ENCODE peak calls at places on chromosomes 3 and 15, in seven cellular contexts. I is SK-N-SH, F is neural progenitor cell, X is PC-3, C is GM23338, L is HCT116, M is GM23248. R is an unnamed sample.

GRCh38 chr15:52023169-52023922 is 4.3 kb downstream of the MAPK6 start:
- DNase-seq in I (no peak), F (no peak), X (no peak), C (no peak), L (no peak), M (peak; percentile 39), R (no peak)

GRCh38 chr3:177089120-177089519 is 108.2 kb downstream of the TBL1XR1 start:
- DNase-seq in I (no peak), F (no peak), X (no peak), C (peak; percentile 63), L (no peak), M (no peak), R (no peak)

GRCh38 chr3:126865736-126866135 is 117.2 kb upstream of the PLXNA1 start:
- DNase-seq in I (no peak), F (no peak), X (no peak), C (no peak), L (no peak), M (no peak), R (no peak)

GRCh38 chr3:195204360-195205166 is 66.4 kb downstream of the XXYLT1 start:
- DNase-seq in I (peak; percentile 41), F (no peak), X (no peak), C (no peak), L (no peak), M (peak; percentile 24), R (peak; percentile 42)

GRCh38 chr15:72070817-72071447 is 47.0 kb downstream of the MYO9A start:
- DNase-seq in I (no peak), F (no peak), X (no peak), C (no peak), L (no peak), M (no peak), R (no peak)

GRCh38 chr15:101128191-101128590 is 123.7 kb downstream of the CHSY1 start:
- DNase-seq in I (no peak), F (no peak), X (peak; percentile 85), C (peak; percentile 37), L (no peak), M (peak; percentile 91), R (peak; percentile 34)

GRCh38 chr3:131972550-131972949 is 62.3 kb downstream of the CPNE4 start:
- DNase-seq in I (peak; percentile 17), F (no peak), X (no peak), C (no peak), L (no peak), M (peak; percentile 4), R (no peak)

GRCh38 chr15:98437752-98438151 is 210.6 kb upstream of the IGF1R start:
- DNase-seq in I (no peak), F (no peak), X (no peak), C (no peak), L (no peak), M (no peak), R (no peak)

GRCh38 chr3:147157629-147158028 is 248.7 kb downstream of the ZIC4 start:
- DNase-seq in I (no peak), F (no peak), X (no peak), C (no peak), L (no peak), M (peak; percentile 4), R (no peak)

GRCh38 chr15:73386238-73386637 is 17.5 kb upstream of the HCN4 start:
- DNase-seq in I (no peak), F (no peak), X (no peak), C (no peak), L (no peak), M (no peak), R (no peak)

GRCh38 chr3:125107861-125108567 is 52.2 kb upstream of the HEG1 start:
- DNase-seq in I (no peak), F (no peak), X (peak; percentile 69), C (no peak), L (no peak), M (peak; percentile 91), R (no peak)

GRCh38 chr15:67303490-67304363 is 49.1 kb downstream of the IQCH start:
- DNase-seq in I (peak; percentile 6), F (peak; percentile 57), X (peak; percentile 58), C (peak; percentile 86), L (peak; percentile 42), M (peak; percentile 47), R (peak; percentile 66)

GRCh38 chr3:140585828-140586227 is 92.0 kb upstream of the TRIM42 start:
- DNase-seq in I (no peak), F (no peak), X (no peak), C (no peak), L (no peak), M (peak; percentile 80), R (no peak)

GRCh38 chr15:99578809-99579208 is 13.0 kb downstream of the MEF2A start:
- DNase-seq in I (no peak), F (no peak), X (no peak), C (peak; percentile 50), L (no peak), M (peak; percentile 40), R (no peak)

GRCh38 chr3:124552224-124552623 is 178.0 kb upstream of the UMPS start:
- DNase-seq in I (no peak), F (no peak), X (peak; percentile 97), C (no peak), L (no peak), M (no peak), R (peak; percentile 61)

GRCh38 chr3:192433704-192434103 is 293.6 kb downstream of the FGF12 start:
- DNase-seq in I (no peak), F (no peak), X (no peak), C (no peak), L (no peak), M (no peak), R (peak; percentile 11)

GRCh38 chr3:13785853-13786455 is 93.9 kb downstream of the WNT7A start:
- DNase-seq in I (no peak), F (peak; percentile 82), X (no peak), C (no peak), L (no peak), M (no peak), R (no peak)

GRCh38 chr3:169362261-169362660 is 301.3 kb downstream of the MECOM start:
- DNase-seq in I (no peak), F (no peak), X (peak; percentile 48), C (no peak), L (no peak), M (no peak), R (peak; percentile 10)

GRCh38 chr15:66085128-66085527 is 168.4 kb downstream of the MEGF11 start:
- DNase-seq in I (no peak), F (no peak), X (peak; percentile 11), C (peak; percentile 62), L (no peak), M (no peak), R (no peak)

GRCh38 chr3:41683666-41684350 is 278.1 kb downstream of the ULK4 start:
- DNase-seq in I (no peak), F (no peak), X (peak; percentile 43), C (no peak), L (no peak), M (peak; percentile 84), R (peak; percentile 80)

GRCh38 chr3:33401781-33402180 is 38.4 kb downstream of the UBP1 start:
- DNase-seq in I (no peak), F (no peak), X (no peak), C (no peak), L (no peak), M (peak; percentile 43), R (no peak)

GRCh38 chr15:69576948-69577351 is 124.3 kb downstream of the RPLP1 start:
- DNase-seq in I (no peak), F (no peak), X (peak; percentile 47), C (no peak), L (no peak), M (no peak), R (no peak)

GRCh38 chr3:157127268-157127667 is 32.7 kb downstream of the CCNL1 start:
- DNase-seq in I (no peak), F (no peak), X (peak; percentile 13), C (peak; percentile 41), L (no peak), M (no peak), R (no peak)
- TF ChIP-seq EZH2phosphoT487 in I (no peak), F (no peak), X (no peak), C (no peak), L (no peak), M (no peak), R (no peak)

GRCh38 chr3:52054689-52055511 is 1.5 kb downstream of the DUSP7 start:
- DNase-seq in I (peak; percentile 71), F (peak; percentile 69), X (no peak), C (peak; percentile 62), L (no peak), M (peak; percentile 57), R (no peak)
- H3K27ac ChIP-seq in I (peak overlapping the region; percentile 93), F (no peak overlapping the region), X (peak overlapping the region; percentile 56), C (no peak overlapping the region), L (peak overlapping the region; percentile 77), M (peak overlapping the region; percentile 91), R (peak overlapping the region; percentile 75)

GRCh38 chr3:110296885-110297284 is 774.7 kb upstream of the NECTIN3 start:
- DNase-seq in I (no peak), F (no peak), X (no peak), C (no peak), L (no peak), M (peak; percentile 15), R (no peak)
- TF ChIP-seq EZH2phosphoT487 in I (no peak), F (no peak), X (no peak), C (no peak), L (no peak), M (no peak), R (no peak)

DNA sequence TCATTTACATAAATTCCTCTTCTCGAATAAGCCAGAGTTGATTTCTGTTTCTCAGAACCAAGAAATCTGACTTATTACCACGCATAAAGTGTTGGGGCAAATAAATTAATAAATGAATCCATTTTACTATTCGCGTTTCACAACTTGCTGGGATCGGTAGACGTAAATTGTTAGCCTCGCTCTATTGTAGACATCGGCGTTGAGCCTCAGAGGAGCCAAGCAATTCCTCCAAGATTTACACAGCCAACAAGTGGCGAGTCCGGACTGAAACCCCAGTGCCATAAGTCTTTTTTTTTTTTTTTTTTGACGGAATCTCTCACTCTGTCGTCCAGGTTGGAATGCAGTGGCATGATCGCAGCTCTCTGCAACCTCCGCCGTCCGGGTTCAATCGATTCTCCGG is 8.9 kb downstream of the KLHL6 start:
- DNase-seq in I (no peak), F (no peak), X (no peak), C (no peak), L (no peak), M (no peak), R (no peak)
- H3K27ac ChIP-seq in I (no peak overlapping the region), F (no peak overlapping the region), X (no peak overlapping the region), C (no peak overlapping the region), L (no peak overlapping the region), M (no peak overlapping the region), R (no peak overlapping the region)

DNA sequence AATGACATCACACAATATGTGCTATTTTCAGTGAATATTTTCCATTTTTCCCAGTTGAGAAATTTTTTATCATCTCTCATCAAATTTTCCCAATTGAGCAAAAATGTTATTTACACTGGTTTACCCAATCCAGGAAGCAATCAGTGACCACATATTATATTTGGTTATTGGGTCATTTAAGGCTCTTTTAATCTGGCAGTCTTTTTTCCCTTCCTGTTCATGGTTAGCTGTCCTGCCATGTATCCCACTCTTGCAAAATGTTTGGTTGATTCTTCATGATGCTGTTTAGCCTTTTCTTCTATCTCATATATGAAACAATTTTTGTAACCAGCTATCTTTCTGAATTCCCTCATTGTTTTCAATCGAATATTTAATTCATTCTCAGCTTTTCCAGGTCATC is 626.0 kb downstream of the RBMS3 start:
- DNase-seq in I (no peak), F (no peak), X (no peak), C (no peak), L (no peak), M (no peak), R (no peak)
- TF ChIP-seq EZH2phosphoT487 in I (no peak), F (no peak), X (no peak), C (no peak), L (no peak), M (no peak), R (no peak)

GRCh38 chr3:66609660-66610547 is 109.1 kb upstream of the LRIG1 start:
- DNase-seq in I (peak; percentile 10), F (peak; percentile 88), X (no peak), C (peak; percentile 83), L (no peak), M (no peak), R (peak; percentile 18)
- H3K27ac ChIP-seq in I (no peak overlapping the region), F (peak overlapping the region; percentile 98), X (no peak overlapping the region), C (peak overlapping the region; percentile 48), L (no peak overlapping the region), M (no peak overlapping the region), R (no peak overlapping the region)